ENCODE peak calls at places on chromosomes 7 and 10, in four cellular contexts. One of them, this sample, is unnamed.

GRCh38 chr7:107506683-107507339 is 37.0 kb downstream of the GPR22 start:
- DNase-seq in bronchial epithelial cell: peak; percentile 90
- DNase-seq in BJ: no peak
- DNase-seq in astrocyte of the spinal cord: peak; percentile 5
- DNase-seq in this sample: no peak

GRCh38 chr10:101896466-101896865 is 52.9 kb upstream of the KCNIP2 start:
- DNase-seq in astrocyte of the spinal cord: peak; percentile 24
- DNase-seq in BJ: no peak
- DNase-seq in bronchial epithelial cell: peak; percentile 33
- DNase-seq in this sample: no peak

GRCh38 chr10:102764340-102765257 is 20.9 kb downstream of the WBP1L start:
- DNase-seq in BJ: peak; percentile 81
- DNase-seq in bronchial epithelial cell: no peak
- DNase-seq in astrocyte of the spinal cord: no peak
- DNase-seq in this sample: peak; percentile 94

GRCh38 chr7:2554654-2555053 is 670 bp downstream of the BRAT1 start:
- DNase-seq in BJ: no peak
- DNase-seq in astrocyte of the spinal cord: no peak
- DNase-seq in bronchial epithelial cell: no peak
- DNase-seq in this sample: no peak

GRCh38 chr10:97570146-97570788 is 2.3 kb upstream of the ANKRD2 start:
- DNase-seq in BJ: no peak
- DNase-seq in astrocyte of the spinal cord: no peak
- DNase-seq in bronchial epithelial cell: no peak
- DNase-seq in this sample: no peak

GRCh38 chr7:40784176-40784575 is 649.4 kb downstream of the SUGCT start:
- DNase-seq in BJ: no peak
- DNase-seq in bronchial epithelial cell: no peak
- DNase-seq in astrocyte of the spinal cord: no peak
- DNase-seq in this sample: no peak

GRCh38 chr10:99927719-99928280 is 81.9 kb downstream of the DNMBP start:
- DNase-seq in bronchial epithelial cell: no peak
- DNase-seq in BJ: no peak
- DNase-seq in astrocyte of the spinal cord: no peak
- DNase-seq in this sample: no peak

GRCh38 chr7:5139998-5140397 is 50.0 kb upstream of the WIPI2 start:
- DNase-seq in BJ: no peak
- DNase-seq in astrocyte of the spinal cord: no peak
- DNase-seq in bronchial epithelial cell: peak; percentile 3
- DNase-seq in this sample: peak; percentile 29

GRCh38 chr7:40921589-40922315 is 781.1 kb downstream of the INHBA start:
- DNase-seq in astrocyte of the spinal cord: no peak
- DNase-seq in bronchial epithelial cell: peak; percentile 63
- DNase-seq in BJ: no peak
- DNase-seq in this sample: no peak

GRCh38 chr7:88455696-88456095 is 149.0 kb upstream of the STEAP4 start:
- DNase-seq in BJ: no peak
- DNase-seq in bronchial epithelial cell: peak; percentile 79
- DNase-seq in astrocyte of the spinal cord: peak; percentile 3
- DNase-seq in this sample: no peak

GRCh38 chr10:61781969-61782403 is 119.3 kb downstream of the CABCOCO1 start:
- DNase-seq in astrocyte of the spinal cord: no peak
- DNase-seq in BJ: no peak
- DNase-seq in bronchial epithelial cell: peak; percentile 94
- DNase-seq in this sample: no peak

GRCh38 chr7:137626469-137627067 is 220.2 kb downstream of the DGKI start:
- DNase-seq in astrocyte of the spinal cord: peak; percentile 56
- DNase-seq in bronchial epithelial cell: peak; percentile 34
- DNase-seq in BJ: no peak
- DNase-seq in this sample: peak; percentile 58

GRCh38 chr7:132428247-132428919 is 147.9 kb downstream of the PLXNA4 start:
- DNase-seq in astrocyte of the spinal cord: no peak
- DNase-seq in bronchial epithelial cell: no peak
- DNase-seq in BJ: no peak
- DNase-seq in this sample: no peak

GRCh38 chr7:78020131-78020873 is 221.7 kb downstream of the PHTF2 start:
- DNase-seq in astrocyte of the spinal cord: peak; percentile 81
- DNase-seq in bronchial epithelial cell: peak; percentile 73
- DNase-seq in BJ: peak; percentile 41
- DNase-seq in this sample: peak; percentile 78

GRCh38 chr10:123855013-123855684 is 36.5 kb downstream of the CPXM2 start:
- DNase-seq in BJ: peak; percentile 38
- DNase-seq in bronchial epithelial cell: no peak
- DNase-seq in astrocyte of the spinal cord: no peak
- DNase-seq in this sample: no peak

GRCh38 chr7:30907527-30908267 is 4.0 kb upstream of the AQP1 start:
- DNase-seq in astrocyte of the spinal cord: no peak
- DNase-seq in bronchial epithelial cell: no peak
- DNase-seq in BJ: no peak
- DNase-seq in this sample: peak; percentile 32

GRCh38 chr10:123154943-123155505 is 822 bp downstream of the BUB3 start:
- DNase-seq in astrocyte of the spinal cord: peak; percentile 58
- DNase-seq in BJ: no peak
- DNase-seq in bronchial epithelial cell: peak; percentile 46
- DNase-seq in this sample: peak; percentile 58

GRCh38 chr7:3236268-3236667 is 64.8 kb upstream of the SDK1 start:
- DNase-seq in BJ: no peak
- DNase-seq in astrocyte of the spinal cord: no peak
- DNase-seq in bronchial epithelial cell: no peak
- DNase-seq in this sample: no peak

GRCh38 chr7:916291-916941 is 38.1 kb downstream of the ADAP1 start:
- DNase-seq in astrocyte of the spinal cord: no peak
- DNase-seq in bronchial epithelial cell: no peak
- DNase-seq in BJ: no peak
- DNase-seq in this sample: no peak

GRCh38 chr10:122357685-122358084 is 16.8 kb upstream of the PLEKHA1 start:
- DNase-seq in BJ: no peak
- DNase-seq in astrocyte of the spinal cord: no peak
- DNase-seq in bronchial epithelial cell: no peak
- DNase-seq in this sample: no peak

GRCh38 chr10:58637372-58637771 is 124.7 kb downstream of the BICC1 start:
- DNase-seq in bronchial epithelial cell: no peak
- DNase-seq in astrocyte of the spinal cord: peak; percentile 76
- DNase-seq in BJ: no peak
- DNase-seq in this sample: no peak

GRCh38 chr10:132722391-132722790 is 63.6 kb downstream of the NKX6-2 start:
- DNase-seq in astrocyte of the spinal cord: no peak
- DNase-seq in bronchial epithelial cell: no peak
- DNase-seq in BJ: no peak
- DNase-seq in this sample: no peak

GRCh38 chr7:37031571-37032257 is 307.4 kb upstream of the AOAH start:
- DNase-seq in astrocyte of the spinal cord: peak; percentile 99
- DNase-seq in bronchial epithelial cell: peak; percentile 100
- DNase-seq in BJ: peak; percentile 99
- DNase-seq in this sample: peak; percentile 98

GRCh38 chr7:72343991-72344390 is 68.1 kb downstream of the CALN1 start:
- DNase-seq in BJ: no peak
- DNase-seq in astrocyte of the spinal cord: no peak
- DNase-seq in bronchial epithelial cell: no peak
- DNase-seq in this sample: no peak

GRCh38 chr7:140684066-140684950 is 11.6 kb downstream of the ADCK2 start:
- DNase-seq in BJ: no peak
- DNase-seq in bronchial epithelial cell: no peak
- DNase-seq in astrocyte of the spinal cord: no peak
- DNase-seq in this sample: no peak

GRCh38 chr7:21141476-21141875 is 286.4 kb upstream of the SP4 start:
- DNase-seq in astrocyte of the spinal cord: no peak
- DNase-seq in BJ: no peak
- DNase-seq in bronchial epithelial cell: no peak
- DNase-seq in this sample: no peak

GRCh38 chr7:151845412-151846205 is 31.3 kb downstream of the PRKAG2 start:
- DNase-seq in BJ: no peak
- DNase-seq in bronchial epithelial cell: no peak
- DNase-seq in astrocyte of the spinal cord: no peak
- DNase-seq in this sample: no peak

GRCh38 chr10:94546058-94546595 is 539 bp downstream of the HELLS start:
- DNase-seq in BJ: no peak
- DNase-seq in astrocyte of the spinal cord: peak; percentile 48
- DNase-seq in bronchial epithelial cell: peak; percentile 30
- DNase-seq in this sample: peak; percentile 33

GRCh38 chr7:1539346-1540321 is 9.1 kb downstream of the MAFK start:
- DNase-seq in BJ: no peak
- DNase-seq in bronchial epithelial cell: no peak
- DNase-seq in astrocyte of the spinal cord: peak; percentile 42
- DNase-seq in this sample: peak; percentile 64

GRCh38 chr10:3248526-3249255 is 76.1 kb upstream of the PITRM1 start:
- DNase-seq in astrocyte of the spinal cord: peak; percentile 95
- DNase-seq in BJ: peak; percentile 90
- DNase-seq in bronchial epithelial cell: peak; percentile 95
- DNase-seq in this sample: peak; percentile 94

GRCh38 chr7:732094-732541 is 5.0 kb upstream of the PRKAR1B start:
- DNase-seq in bronchial epithelial cell: no peak
- DNase-seq in BJ: no peak
- DNase-seq in astrocyte of the spinal cord: peak; percentile 71
- DNase-seq in this sample: peak; percentile 47

GRCh38 chr10:71590786-71591350 is 128.7 kb downstream of the C10orf105 start:
- DNase-seq in bronchial epithelial cell: no peak
- DNase-seq in BJ: no peak
- DNase-seq in astrocyte of the spinal cord: no peak
- DNase-seq in this sample: no peak

GRCh38 chr10:4191894-4192293 is 406.9 kb upstream of the KLF6 start:
- DNase-seq in astrocyte of the spinal cord: no peak
- DNase-seq in bronchial epithelial cell: peak; percentile 46
- DNase-seq in BJ: no peak
- DNase-seq in this sample: no peak

GRCh38 chr10:46544989-46545791 is 11.3 kb downstream of the GPRIN2 start:
- DNase-seq in BJ: no peak
- DNase-seq in bronchial epithelial cell: peak; percentile 46
- DNase-seq in astrocyte of the spinal cord: no peak
- DNase-seq in this sample: no peak

GRCh38 chr10:88293073-88293472 is 290.0 kb downstream of the RNLS start:
- DNase-seq in astrocyte of the spinal cord: peak; percentile 33
- DNase-seq in BJ: no peak
- DNase-seq in bronchial epithelial cell: peak; percentile 48
- DNase-seq in this sample: no peak
- TF ChIP-seq CTCF in astrocyte of the spinal cord: no peak
- TF ChIP-seq CTCF in BJ: no peak
- TF ChIP-seq CTCF in bronchial epithelial cell: no peak
- TF ChIP-seq CTCF in this sample: no peak

GRCh38 chr10:30783939-30784500 is 154.5 kb upstream of the LYZL2 start:
- DNase-seq in astrocyte of the spinal cord: peak; percentile 93
- DNase-seq in bronchial epithelial cell: peak; percentile 40
- DNase-seq in BJ: no peak
- DNase-seq in this sample: peak; percentile 95

GRCh38 chr10:30784521-30784895 is 155.0 kb upstream of the LYZL2 start:
- DNase-seq in BJ: no peak
- DNase-seq in astrocyte of the spinal cord: peak; percentile 72
- DNase-seq in bronchial epithelial cell: no peak
- DNase-seq in this sample: peak; percentile 84

GRCh38 chr10:30784896-30785605 is 155.5 kb upstream of the LYZL2 start:
- DNase-seq in BJ: no peak
- DNase-seq in astrocyte of the spinal cord: peak; percentile 78
- DNase-seq in bronchial epithelial cell: peak; percentile 31
- DNase-seq in this sample: peak; percentile 80

GRCh38 chr10:30781571-30782542 is 152.3 kb upstream of the LYZL2 start:
- DNase-seq in BJ: no peak
- DNase-seq in bronchial epithelial cell: no peak
- DNase-seq in astrocyte of the spinal cord: no peak
- DNase-seq in this sample: peak; percentile 70

DNA sequence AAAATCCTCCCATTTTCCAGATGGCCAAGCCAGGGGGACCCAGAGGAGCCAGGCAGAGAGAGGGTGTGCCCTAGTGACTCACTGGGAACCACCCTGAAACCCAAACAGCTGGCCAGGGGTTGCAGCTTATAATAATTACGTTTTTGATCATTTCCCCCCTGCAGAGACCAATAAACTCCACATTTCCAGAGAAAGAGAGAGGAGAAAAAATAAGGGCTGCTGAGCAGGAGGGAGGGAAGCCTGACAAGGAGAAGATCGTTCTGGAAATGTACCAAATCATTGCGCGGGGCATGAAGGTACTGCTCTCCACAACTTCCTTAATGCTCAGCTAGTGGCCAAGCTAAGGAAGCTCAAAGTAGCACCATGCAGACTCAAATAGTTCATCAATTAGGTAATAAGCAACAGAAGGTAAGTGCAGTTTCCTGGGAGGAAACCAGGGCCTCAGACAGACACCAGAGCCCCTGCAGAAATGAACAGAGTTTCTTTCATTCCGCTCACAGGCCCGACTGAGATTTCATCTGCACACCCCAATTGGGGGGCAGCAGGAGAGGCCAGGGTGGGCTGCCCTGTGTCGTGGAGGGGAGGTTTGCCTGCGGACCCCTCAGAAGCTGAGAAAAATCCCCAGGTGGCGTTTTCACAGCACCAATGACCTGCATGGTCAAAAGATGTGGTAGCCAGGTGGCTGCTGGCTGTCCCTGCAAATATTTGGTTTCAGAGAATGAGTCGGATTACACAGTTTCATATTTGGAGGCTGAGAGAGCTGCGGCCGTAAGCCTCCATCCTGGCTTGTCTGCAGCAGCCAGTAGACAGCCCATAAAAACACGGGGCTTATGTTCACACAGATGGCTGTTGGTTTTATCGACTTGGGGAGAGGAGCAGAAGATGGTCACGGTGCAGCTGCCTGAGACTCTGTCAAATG is 153.2 kb upstream of the LYZL2 start:
- DNase-seq in astrocyte of the spinal cord: peak; percentile 54
- DNase-seq in BJ: no peak
- DNase-seq in bronchial epithelial cell: peak; percentile 21
- DNase-seq in this sample: peak; percentile 83
- H3K4me3 ChIP-seq in astrocyte of the spinal cord: no peak overlapping the region
- H3K4me3 ChIP-seq in BJ: no peak overlapping the region
- H3K4me3 ChIP-seq in bronchial epithelial cell: no peak overlapping the region
- H3K4me3 ChIP-seq in this sample: no peak overlapping the region

GRCh38 chr10:104080762-104081161 is 4.9 kb downstream of the COL17A1 start:
- DNase-seq in bronchial epithelial cell: peak; percentile 51
- DNase-seq in BJ: no peak
- DNase-seq in astrocyte of the spinal cord: no peak
- DNase-seq in this sample: peak; percentile 22
- TF ChIP-seq CTCF in bronchial epithelial cell: peak; percentile 58
- TF ChIP-seq CTCF in BJ: peak; percentile 30
- TF ChIP-seq CTCF in astrocyte of the spinal cord: no peak
- TF ChIP-seq CTCF in this sample: peak; percentile 52

GRCh38 chr10:110724116-110724701 is 80.1 kb downstream of the RBM20 start:
- DNase-seq in BJ: no peak
- DNase-seq in bronchial epithelial cell: no peak
- DNase-seq in astrocyte of the spinal cord: no peak
- DNase-seq in this sample: no peak
- H3K4me3 ChIP-seq in BJ: no peak overlapping the region
- H3K4me3 ChIP-seq in bronchial epithelial cell: no peak overlapping the region
- H3K4me3 ChIP-seq in astrocyte of the spinal cord: no peak overlapping the region
- H3K4me3 ChIP-seq in this sample: no peak overlapping the region

This sample was measured in fibroblast of villous mesenchyme.